ENCODE peak calls at places on chromosomes 1 and 21, in ten cellular contexts. I is uterus; L is T-helper 1 cell; W is AG08395; G is activated T-cell treated with anti-CD3 and anti-CD28 coated beads for 1 hour; R is activated T-helper 2 cell treated with anti-CD3 and anti-CD28 coated beads, Interferon-gamma antibody, Interleukin-2, Interleukin-4, amounts not matched to agents 10 μg/mL and 5 μg/mL and 100 μg/mL, durations not matched to agents 14 hours and 24 hours and 36 hours; C is NCI-H2029; N is adrenal gland; V is activated naive CD4-positive, alpha-beta T cell treated with anti-CD3 and anti-CD28 coated beads for 36 hours; Y is body of pancreas. J is an unnamed sample.

GRCh38 chr21:21018841-21019240 is 20.6 kb downstream of the NCAM2 start:
- DNase-seq in I (no peak), L (no peak), N (no peak), G (no peak), C (no peak), Y (no peak), R (no peak), V (no peak), W (no peak), J (no peak)

GRCh38 chr1:22452401-22452963 is 831 bp downstream of the ZBTB40 start:
- DNase-seq in N (no peak), R (no peak), G (peak), V (peak), Y (peak), I (peak), C (peak), L (no peak), W (peak), J (peak)

GRCh38 chr1:1777510-1777909 is 760 bp downstream of the NADK start:
- DNase-seq in I (peak), Y (peak), N (peak), L (no peak), W (peak), R (no peak), C (no peak), G (no peak), V (no peak), J (peak)

GRCh38 chr1:66331641-66332523 is 202.1 kb upstream of the SGIP1 start:
- DNase-seq in V (peak), I (peak), L (peak), W (peak), N (peak), G (peak), C (no peak), Y (peak), R (no peak), J (peak)

GRCh38 chr21:43771199-43771675 is 4.9 kb downstream of the CSTB start:
- DNase-seq in I (no peak), W (no peak), R (no peak), Y (no peak), V (no peak), L (no peak), G (no peak), C (no peak), N (no peak), J (no peak)

GRCh38 chr1:148296511-148296910 is 144.4 kb upstream of the NBPF11 start:
- DNase-seq in C (no peak), W (no peak), G (no peak), I (no peak), V (no peak), Y (no peak), L (no peak), N (no peak), R (no peak), J (no peak)

GRCh38 chr1:215526846-215527151 is 40.3 kb upstream of the KCTD3 start:
- DNase-seq in Y (no peak), L (no peak), I (no peak), N (no peak), C (no peak), V (no peak), W (no peak), G (no peak), R (no peak), J (no peak)

GRCh38 chr1:111803951-111804350 is 48.2 kb downstream of the DDX20 start:
- DNase-seq in R (no peak), V (no peak), C (no peak), W (no peak), L (no peak), N (no peak), I (no peak), Y (no peak), G (no peak), J (no peak)

GRCh38 chr1:104933846-104934245 is 1184.1 kb downstream of the AMY1C start:
- DNase-seq in G (no peak), N (no peak), I (no peak), Y (no peak), C (no peak), W (no peak), R (no peak), L (no peak), V (no peak), J (no peak)

GRCh38 chr1:35845766-35846165 is 37.2 kb upstream of the AGO1 start:
- DNase-seq in C (no peak), R (no peak), L (no peak), I (no peak), G (no peak), W (no peak), Y (no peak), N (no peak), V (no peak), J (no peak)

GRCh38 chr21:20971296-20971921 is 26.8 kb upstream of the NCAM2 start:
- DNase-seq in R (no peak), Y (peak), G (no peak), L (no peak), W (peak), C (peak), N (no peak), V (peak), I (no peak), J (peak)

GRCh38 chr1:218852541-218852940 is 321.1 kb upstream of the LYPLAL1 start:
- DNase-seq in L (no peak), C (no peak), Y (no peak), N (no peak), I (no peak), V (no peak), G (no peak), R (no peak), W (no peak), J (no peak)

GRCh38 chr1:169511339-169512028 is 25.7 kb upstream of the SLC19A2 start:
- DNase-seq in I (peak), N (peak), W (peak), R (no peak), L (no peak), C (no peak), G (no peak), Y (no peak), V (no peak), J (no peak)

GRCh38 chr1:205714190-205714905 is 34.0 kb upstream of the SLC45A3 start:
- DNase-seq in I (no peak), L (no peak), N (no peak), Y (no peak), G (no peak), V (no peak), R (no peak), C (no peak), W (peak), J (no peak)

GRCh38 chr21:37367758-37368535 is 1.4 kb downstream of the DYRK1A start:
- DNase-seq in Y (peak), N (peak), C (peak), V (peak), W (peak), G (peak), R (peak), I (peak), L (peak), J (peak)

GRCh38 chr1:180173952-180174351 is 19.3 kb downstream of the QSOX1 start:
- DNase-seq in W (peak), Y (peak), C (peak), N (peak), R (no peak), I (peak), V (no peak), G (no peak), L (no peak), J (no peak)

GRCh38 chr1:219507432-219507831 is 105.5 kb downstream of the ZC3H11B start:
- DNase-seq in C (no peak), V (no peak), R (no peak), N (no peak), Y (no peak), G (no peak), L (no peak), I (no peak), W (peak), J (no peak)

GRCh38 chr1:182715531-182715930 is 31.1 kb upstream of the RGS8 start:
- DNase-seq in W (no peak), G (no peak), Y (no peak), N (no peak), C (no peak), L (no peak), V (no peak), I (no peak), R (no peak), J (no peak)

GRCh38 chr1:183223467-183223866 is 37.4 kb downstream of the LAMC2 start:
- DNase-seq in C (no peak), L (no peak), R (no peak), Y (no peak), G (no peak), I (no peak), W (peak), N (no peak), V (no peak), J (no peak)

GRCh38 chr1:223330462-223330861 is 33.5 kb downstream of the SUSD4 start:
- DNase-seq in I (no peak), L (no peak), G (no peak), R (no peak), V (no peak), C (no peak), N (no peak), W (no peak), Y (no peak), J (no peak)

J was measured in ELF-1.